ENCODE peak calls at places on chromosomes 16 and 17, in ten cellular contexts. S, L, X, W, I, Z, Y, R, T and M are unnamed samples.

GRCh38 chr16:11682655-11683096 is 14.4 kb downstream of the SNN start:
- DNase-seq in S (peak; percentile 99), L (no peak), X (no peak), W (no peak), I (peak; percentile 88), Z (no peak), Y (no peak), R (no peak), T (no peak), M (no peak)

GRCh38 chr17:10600551-10600950 is 51.1 kb upstream of the MYH2 start:
- DNase-seq in S (peak; percentile 45), L (no peak), X (no peak), W (no peak), I (no peak), Z (no peak), Y (no peak), R (no peak), T (no peak), M (no peak)

GRCh38 chr16:12290165-12290564 is 313.6 kb downstream of the SNX29 start:
- DNase-seq in S (no peak), L (no peak), X (no peak), W (no peak), I (no peak), Z (no peak), Y (no peak), R (no peak), T (no peak), M (no peak)

GRCh38 chr17:73267648-73268537 is 6.2 kb upstream of the CPSF4L start:
- DNase-seq in S (no peak), L (no peak), X (no peak), W (no peak), I (no peak), Z (no peak), Y (no peak), R (no peak), T (peak; percentile 50), M (no peak)

GRCh38 chr16:80577485-80578280 is 36.9 kb downstream of the DYNLRB2 start:
- DNase-seq in S (no peak), L (no peak), X (no peak), W (no peak), I (no peak), Z (no peak), Y (no peak), R (no peak), T (no peak), M (no peak)

GRCh38 chr17:65173284-65173793 is 36.2 kb downstream of the RGS9 start:
- DNase-seq in S (peak; percentile 55), L (no peak), X (no peak), W (no peak), I (no peak), Z (no peak), Y (peak; percentile 26), R (peak; percentile 24), T (peak; percentile 23), M (no peak)

GRCh38 chr17:77235370-77236080 is 94.8 kb downstream of the SEC14L1 start:
- DNase-seq in S (peak; percentile 88), L (no peak), X (no peak), W (peak; percentile 96), I (no peak), Z (peak; percentile 50), Y (no peak), R (no peak), T (no peak), M (no peak)

GRCh38 chr17:70621593-70621992 is 452.3 kb downstream of the KCNJ2 start:
- DNase-seq in S (peak; percentile 9), L (no peak), X (no peak), W (no peak), I (no peak), Z (no peak), Y (no peak), R (no peak), T (no peak), M (no peak)

GRCh38 chr17:67258836-67259468 is 14.0 kb upstream of the HELZ start:
- DNase-seq in S (no peak), L (no peak), X (no peak), W (no peak), I (no peak), Z (no peak), Y (no peak), R (no peak), T (no peak), M (no peak)

GRCh38 chr16:66521951-66522771 is 27.8 kb downstream of the TK2 start:
- DNase-seq in S (peak; percentile 76), L (no peak), X (peak; percentile 67), W (no peak), I (peak; percentile 100), Z (no peak), Y (peak; percentile 67), R (no peak), T (peak; percentile 91), M (no peak)

GRCh38 chr17:78759203-78759968 is 22.7 kb downstream of the CYTH1 start:
- DNase-seq in S (peak; percentile 43), L (no peak), X (no peak), W (no peak), I (no peak), Z (no peak), Y (no peak), R (no peak), T (no peak), M (no peak)

GRCh38 chr17:74739227-74739831 is 2.3 kb downstream of the RAB37 start:
- DNase-seq in S (no peak), L (no peak), X (no peak), W (no peak), I (no peak), Z (no peak), Y (no peak), R (no peak), T (no peak), M (peak; percentile 13)

GRCh38 chr17:50064253-50064991 is 8.5 kb downstream of the ITGA3 start:
- DNase-seq in S (peak; percentile 97), L (peak; percentile 90), X (no peak), W (no peak), I (peak; percentile 96), Z (no peak), Y (peak; percentile 76), R (peak; percentile 50), T (peak; percentile 93), M (no peak)

GRCh38 chr17:614637-615546 is 99.7 kb downstream of the VPS53 start:
- DNase-seq in S (peak; percentile 72), L (no peak), X (no peak), W (no peak), I (peak; percentile 95), Z (no peak), Y (no peak), R (no peak), T (peak; percentile 18), M (no peak)

GRCh38 chr16:81926036-81926435 is 85.2 kb downstream of the SDR42E1 start:
- DNase-seq in S (no peak), L (no peak), X (no peak), W (no peak), I (no peak), Z (no peak), Y (no peak), R (no peak), T (no peak), M (no peak)

GRCh38 chr17:34254651-34255380 is at the start of gene CCL2:
- DNase-seq in S (peak; percentile 85), L (peak; percentile 81), X (no peak), W (peak; percentile 96), I (no peak), Z (peak; percentile 81), Y (peak; percentile 65), R (peak; percentile 85), T (peak; percentile 1), M (peak; percentile 15)

GRCh38 chr17:57649731-57650484 is 95.2 kb downstream of the CCDC182 start:
- DNase-seq in S (peak; percentile 66), L (no peak), X (no peak), W (no peak), I (no peak), Z (no peak), Y (no peak), R (peak; percentile 74), T (no peak), M (no peak)

GRCh38 chr16:89197633-89198416 is 2.5 kb downstream of the SLC22A31 start:
- DNase-seq in S (no peak), L (no peak), X (no peak), W (no peak), I (no peak), Z (no peak), Y (no peak), R (no peak), T (no peak), M (no peak)

GRCh38 chr17:46831573-46832305 is 13.2 kb upstream of the WNT3 start:
- DNase-seq in S (no peak), L (no peak), X (no peak), W (no peak), I (no peak), Z (no peak), Y (no peak), R (no peak), T (no peak), M (no peak)

GRCh38 chr16:74607967-74608356 is 1.0 kb upstream of the GLG1 start:
- DNase-seq in S (peak; percentile 40), L (no peak), X (no peak), W (no peak), I (no peak), Z (no peak), Y (no peak), R (peak; percentile 81), T (no peak), M (peak; percentile 11)
- H3K4me3 ChIP-seq in S (no peak overlapping the region), L (no peak overlapping the region), X (no peak overlapping the region), W (peak overlapping the region; percentile 96), I (no peak overlapping the region), Z (no peak overlapping the region), Y (no peak overlapping the region), R (peak overlapping the region; percentile 91), T (peak overlapping the region; percentile 98), M (no peak overlapping the region)

DNA sequence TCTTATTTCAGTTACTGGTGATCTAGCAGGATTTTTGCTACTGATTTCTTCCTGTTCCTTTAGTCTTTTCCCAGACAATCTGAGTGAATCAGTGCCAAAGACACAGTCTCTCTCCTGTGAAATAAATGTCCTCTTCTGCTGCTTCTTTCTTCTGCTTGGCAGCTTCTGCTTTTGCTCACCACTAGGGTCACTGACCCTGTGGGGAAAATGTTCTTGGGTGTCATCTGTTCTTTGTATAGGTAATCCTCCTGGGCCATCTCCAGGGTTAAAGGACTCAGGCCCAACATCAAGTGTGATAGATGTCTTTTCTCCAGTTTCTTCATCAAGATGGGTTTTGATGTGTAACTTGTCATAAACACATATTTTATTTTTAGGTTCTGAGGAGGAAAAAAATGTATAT is 5.2 kb downstream of the PALB2 start:
- DNase-seq in S (no peak), L (no peak), X (no peak), W (no peak), I (no peak), Z (no peak), Y (no peak), R (no peak), T (no peak), M (no peak)
- TF ChIP-seq CTCF in S (no peak), L (no peak), X (no peak), W (no peak), I (no peak), Z (no peak), Y (no peak), R (no peak), T (no peak), M (no peak)

GRCh38 chr17:29032798-29033197 is 10.1 kb upstream of the PIPOX start:
- DNase-seq in S (no peak), L (no peak), X (no peak), W (no peak), I (no peak), Z (no peak), Y (no peak), R (peak; percentile 81), T (no peak), M (no peak)
- H3K27me3 ChIP-seq in S (peaks cover 67% of the 10 kb centered on the region), L (no peaks in the 10 kb centered on the region), X (no peaks in the 10 kb centered on the region), W (peaks cover 17% of the 10 kb centered on the region), I (peaks cover 3% of the 10 kb centered on the region), Z (no peaks in the 10 kb centered on the region), Y (peaks cover 8% of the 10 kb centered on the region), R (no peaks in the 10 kb centered on the region), T (peaks cover 100% of the 10 kb centered on the region), M (no peaks in the 10 kb centered on the region)

GRCh38 chr16:51050379-51050710 is 100.7 kb downstream of the SALL1 start:
- DNase-seq in S (no peak), L (no peak), X (peak; percentile 60), W (no peak), I (no peak), Z (no peak), Y (no peak), R (no peak), T (no peak), M (no peak)
- H3K4me3 ChIP-seq in S (no peak overlapping the region), L (no peak overlapping the region), X (peak overlapping the region; percentile 50), W (no peak overlapping the region), I (no peak overlapping the region), Z (no peak overlapping the region), Y (no peak overlapping the region), R (no peak overlapping the region), T (no peak overlapping the region), M (no peak overlapping the region)